ENCODE peak calls at places on chromosomes 11 and 22, in seven cellular contexts. Z is neural progenitor cell; J is H9; X is breast epithelium; G is effector memory CD4-positive, alpha-beta T cell; Y is psoas muscle; S is CD8-positive, alpha-beta T cell. T is an unnamed sample. For H3K4me1 and H3K9me3, the result is how much of the 10 kb centered on the place peaks cover.

GRCh38 chr22:23841292-23841691 is 2.5 kb upstream of the DERL3 start:
- DNase-seq in Z (no peak), J (no peak), X (no peak), G (no peak), Y (no peak), S (no peak), T (no peak)

GRCh38 chr22:48268293-48268692 is 1505.8 kb downstream of the TBC1D22A start:
- DNase-seq in Z (no peak), J (no peak), X (no peak), G (no peak), Y (no peak), S (no peak), T (no peak)

GRCh38 chr11:2660357-2660939 is 39.3 kb downstream of the KCNQ1OT1 start:
- DNase-seq in Z (no peak), J (no peak), X (no peak), G (no peak), Y (no peak), S (no peak), T (no peak)

GRCh38 chr11:43582024-43582836 is 98.3 kb upstream of the HSD17B12 start:
- DNase-seq in Z (no peak), J (no peak), X (no peak), G (no peak), Y (no peak), S (no peak), T (no peak)

GRCh38 chr11:119432484-119433368 is 9.8 kb upstream of the THY1 start:
- DNase-seq in Z (peak), J (no peak), X (no peak), G (no peak), Y (peak), S (no peak), T (no peak)

GRCh38 chr22:31089101-31090100 is 8.3 kb downstream of the SMTN start:
- DNase-seq in Z (peak), J (no peak), X (no peak), G (peak), Y (peak), S (no peak), T (no peak)

GRCh38 chr11:75349540-75350116 is 1.8 kb downstream of the ARRB1 start:
- DNase-seq in Z (peak), J (peak), X (no peak), G (no peak), Y (peak), S (no peak), T (no peak)

GRCh38 chr11:23570828-23571227 is 710.6 kb upstream of the CCDC179 start:
- DNase-seq in Z (no peak), J (no peak), X (no peak), G (no peak), Y (no peak), S (no peak), T (no peak)

GRCh38 chr11:14956111-14956510 is 16.0 kb downstream of the CALCA start:
- DNase-seq in Z (no peak), J (no peak), X (no peak), G (no peak), Y (no peak), S (no peak), T (no peak)

GRCh38 chr11:96338910-96339703 is 3.9 kb downstream of the MAML2 start:
- DNase-seq in Z (no peak), J (peak), X (peak), G (no peak), Y (peak), S (no peak), T (no peak)

GRCh38 chr11:63909621-63910506 is 7.1 kb downstream of the RCOR2 start:
- DNase-seq in Z (peak), J (peak), X (no peak), G (no peak), Y (no peak), S (no peak), T (no peak)

GRCh38 chr11:77699425-77699824 is 61.8 kb upstream of the CLNS1A start:
- DNase-seq in Z (no peak), J (no peak), X (no peak), G (no peak), Y (no peak), S (no peak), T (no peak)

GRCh38 chr22:46622081-46622521 is 1.9 kb downstream of the GRAMD4 start:
- DNase-seq in Z (no peak), J (no peak), X (peak), G (no peak), Y (peak), S (no peak), T (no peak)

GRCh38 chr11:15195454-15196200 is 80.9 kb downstream of the INSC start:
- DNase-seq in Z (no peak), J (no peak), X (no peak), G (no peak), Y (no peak), S (no peak), T (no peak)

GRCh38 chr11:57338152-57338551 is at the start of gene P2RX3:
- DNase-seq in Z (no peak), J (no peak), X (no peak), G (no peak), Y (no peak), S (no peak), T (no peak)

GRCh38 chr22:39530692-39531331 is 1.7 kb downstream of the RPS19BP1 start:
- DNase-seq in Z (peak), J (no peak), X (no peak), G (no peak), Y (no peak), S (no peak), T (no peak)

GRCh38 chr11:131685206-131685605 is 314.8 kb downstream of the NTM start:
- DNase-seq in Z (no peak), J (no peak), X (no peak), G (no peak), Y (no peak), S (no peak), T (no peak)

GRCh38 chr22:43273902-43274484 is 69.2 kb downstream of the SCUBE1 start:
- DNase-seq in Z (peak), J (peak), X (no peak), G (peak), Y (no peak), S (no peak), T (no peak)

GRCh38 chr22:20430101-20430640 is 7.5 kb downstream of the SCARF2 start:
- DNase-seq in Z (no peak), J (peak), X (no peak), G (no peak), Y (no peak), S (no peak), T (no peak)

GRCh38 chr22:20432244-20432686 is 5.4 kb downstream of the SCARF2 start:
- DNase-seq in Z (no peak), J (no peak), X (no peak), G (no peak), Y (no peak), S (no peak), T (no peak)

GRCh38 chr22:20431520-20432237 is 5.9 kb downstream of the SCARF2 start:
- DNase-seq in Z (peak), J (peak), X (no peak), G (no peak), Y (no peak), S (no peak), T (no peak)

GRCh38 chr22:20429254-20430100 is 8.1 kb downstream of the SCARF2 start:
- DNase-seq in Z (peak), J (peak), X (no peak), G (peak), Y (no peak), S (peak), T (no peak)

GRCh38 chr22:20430641-20431519 is 6.7 kb downstream of the SCARF2 start:
- DNase-seq in Z (peak), J (peak), X (no peak), G (peak), Y (no peak), S (peak), T (no peak)
- H3K4me1 ChIP-seq in Z (under half), J (under half), X (under half), G (under half), Y (under half), S (under half), T (under half)

GRCh38 chr11:133228406-133229330 is 303.6 kb downstream of the OPCML start:
- DNase-seq in Z (peak), J (peak), X (no peak), G (no peak), Y (peak), S (no peak), T (no peak)

GRCh38 chr11:133230446-133230845 is 301.9 kb downstream of the OPCML start:
- DNase-seq in Z (no peak), J (no peak), X (no peak), G (no peak), Y (no peak), S (no peak), T (no peak)

DNA sequence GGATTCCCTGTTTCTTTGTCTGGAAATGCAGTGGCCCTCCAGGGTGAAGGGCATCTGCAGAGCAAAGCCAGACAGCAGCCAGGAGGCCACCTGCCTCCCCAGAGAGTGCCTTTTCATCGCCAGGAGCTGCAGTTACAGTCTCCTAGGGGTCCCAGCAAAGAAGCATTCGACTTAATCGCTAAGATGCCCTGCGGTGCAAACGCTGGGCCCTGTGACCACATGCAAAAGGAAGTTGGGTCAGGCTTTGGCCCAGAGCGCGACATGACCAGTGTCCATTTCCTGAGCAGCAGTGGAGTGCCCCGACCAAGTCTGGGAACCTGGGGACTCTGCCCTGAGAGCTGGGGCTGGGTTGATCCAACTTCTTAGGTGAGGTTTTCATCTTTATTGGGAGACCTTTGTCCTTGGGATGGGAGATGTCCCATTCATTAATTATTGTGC is 304.6 kb downstream of the OPCML start:
- DNase-seq in Z (peak), J (peak), X (no peak), G (no peak), Y (no peak), S (no peak), T (no peak)
- H3K9me3 ChIP-seq in Z (under half), J (under half), X (under half), G (under half), Y (under half), S (under half), T (under half)

DNA sequence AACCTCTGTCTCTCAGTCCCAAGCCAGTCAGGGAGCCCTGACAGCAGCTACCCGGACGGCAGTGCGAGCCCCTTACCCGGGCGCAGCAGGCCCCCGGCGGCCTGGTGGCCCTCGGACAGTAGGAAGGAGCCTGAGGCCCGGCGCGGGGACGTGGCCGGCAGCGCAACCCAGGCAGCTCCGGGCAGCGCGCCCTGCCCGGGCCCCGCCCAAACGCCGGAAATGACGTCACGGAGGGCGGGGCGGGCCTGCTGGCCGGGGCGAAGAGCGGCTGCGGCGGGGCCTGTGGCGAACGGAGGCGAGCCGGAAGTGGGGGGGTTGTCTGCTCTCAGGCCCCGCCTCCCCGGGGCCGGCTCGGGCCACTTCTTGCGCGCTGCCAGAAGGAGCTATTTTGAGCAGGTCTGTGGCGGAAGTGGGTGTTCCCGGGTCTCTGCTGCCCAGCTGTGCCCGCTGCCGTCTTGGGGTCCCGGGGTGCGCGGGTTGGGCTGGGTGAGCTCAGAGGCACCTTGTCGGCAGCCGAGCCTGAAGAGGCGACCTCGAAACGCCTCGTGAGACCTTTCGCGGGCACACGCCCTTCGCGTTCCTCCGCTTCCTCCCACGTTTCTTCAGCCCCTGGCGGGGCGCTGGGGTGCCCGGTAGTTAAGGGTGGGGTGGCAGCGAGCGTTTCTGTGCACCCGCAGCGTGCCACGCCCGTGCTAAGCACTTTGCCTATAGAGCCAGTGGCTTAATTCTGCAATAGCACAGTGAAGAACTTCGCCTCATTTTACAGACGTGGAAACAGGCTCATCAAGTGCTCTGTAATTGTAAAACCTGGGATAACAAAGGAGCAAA is at the start of gene C11orf24:
- DNase-seq in Z (peak), J (peak), X (peak), G (peak), Y (peak), S (peak), T (peak)
- H3K4me1 ChIP-seq in Z (under half), J (under half), X (under half), G (under half), Y (under half), S (under half), T (under half)

GRCh38 chr22:25735657-25736056 is 6.3 kb upstream of the MYO18B start:
- DNase-seq in Z (no peak), J (no peak), X (no peak), G (no peak), Y (no peak), S (no peak), T (no peak)
- H3K9me3 ChIP-seq in Z (under half), J (under half), X (under half), G (under half), Y (under half), S (under half), T (under half)

DNA sequence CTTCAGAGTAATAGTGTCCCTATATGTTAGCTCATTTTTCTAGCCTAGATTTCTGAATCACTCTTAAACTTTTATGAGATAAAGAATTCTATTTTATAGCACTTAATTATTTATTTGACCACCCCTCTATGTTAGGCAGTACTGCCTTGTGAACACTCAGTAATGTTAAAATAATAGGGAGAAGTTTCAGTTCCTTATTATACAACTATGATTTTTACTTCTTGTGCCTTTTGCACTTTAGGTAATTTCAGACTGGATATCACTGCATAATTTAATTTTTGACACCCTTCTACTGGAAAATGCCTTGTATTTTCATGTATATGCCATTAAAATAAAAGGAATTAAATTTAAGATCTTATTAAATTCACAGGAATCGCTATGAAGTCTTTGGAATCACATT is 3.1 kb downstream of the BCO2 start:
- DNase-seq in Z (no peak), J (no peak), X (no peak), G (no peak), Y (no peak), S (no peak), T (no peak)
- H3K4me1 ChIP-seq in Z (under half), J (under half), X (under half), G (under half), Y (under half), S (under half), T (under half)

T was measured in esophagus squamous epithelium.